ENCODE peak calls at places on chromosomes 13 and 19, in four cellular contexts. H is psoas muscle; K is activated CD8-positive, alpha-beta T cell treated with anti-CD3 and anti-CD28 coated beads for 36 hours; R is HFFc6. X is an unnamed sample.

GRCh38 chr13:40060318-40061007 is 405.0 kb downstream of the COG6 start:
- DNase-seq in H (peak; percentile 55), K (peak; percentile 46), R (no peak), X (peak; percentile 89)

GRCh38 chr13:97273341-97273831 is 51.3 kb downstream of the MBNL2 start:
- DNase-seq in H (no peak), K (no peak), R (peak; percentile 32), X (peak; percentile 39)

GRCh38 chr13:35554972-35555623 is 78.6 kb upstream of the MAB21L1 start:
- DNase-seq in H (no peak), K (no peak), R (no peak), X (no peak)

GRCh38 chr13:24307211-24308067 is 1.9 kb upstream of the C1QTNF9 start:
- DNase-seq in H (no peak), K (no peak), R (no peak), X (no peak)

GRCh38 chr13:26249551-26249950 is 4.4 kb upstream of the CDK8 start:
- DNase-seq in H (no peak), K (no peak), R (no peak), X (no peak)

GRCh38 chr19:35883920-35884319 is 15.5 kb downstream of the APLP1 start:
- DNase-seq in H (no peak), K (no peak), R (no peak), X (no peak)

GRCh38 chr19:2977686-2978466 is 512 bp downstream of the TLE6 start:
- DNase-seq in H (no peak), K (no peak), R (no peak), X (no peak)

GRCh38 chr13:104473936-104474335 is 1407.7 kb upstream of the SLC10A2 start:
- DNase-seq in H (no peak), K (no peak), R (no peak), X (no peak)

GRCh38 chr13:44854264-44855060 is 134.8 kb downstream of the NUFIP1 start:
- DNase-seq in H (peak; percentile 80), K (no peak), R (no peak), X (no peak)

GRCh38 chr13:71067164-71067815 is 799.7 kb downstream of the DACH1 start:
- DNase-seq in H (no peak), K (no peak), R (no peak), X (no peak)

GRCh38 chr13:80239571-80240255 is 101.2 kb downstream of the SPRY2 start:
- DNase-seq in H (no peak), K (no peak), R (no peak), X (no peak)

GRCh38 chr13:52978989-52979388 is 49.6 kb upstream of the OLFM4 start:
- DNase-seq in H (no peak), K (no peak), R (no peak), X (no peak)

GRCh38 chr13:99277629-99278028 is 19.4 kb upstream of the GPR18 start:
- DNase-seq in H (no peak), K (no peak), R (no peak), X (no peak)

GRCh38 chr19:3814648-3815047 is 28.5 kb upstream of the MATK start:
- DNase-seq in H (no peak), K (no peak), R (no peak), X (no peak)

DNA sequence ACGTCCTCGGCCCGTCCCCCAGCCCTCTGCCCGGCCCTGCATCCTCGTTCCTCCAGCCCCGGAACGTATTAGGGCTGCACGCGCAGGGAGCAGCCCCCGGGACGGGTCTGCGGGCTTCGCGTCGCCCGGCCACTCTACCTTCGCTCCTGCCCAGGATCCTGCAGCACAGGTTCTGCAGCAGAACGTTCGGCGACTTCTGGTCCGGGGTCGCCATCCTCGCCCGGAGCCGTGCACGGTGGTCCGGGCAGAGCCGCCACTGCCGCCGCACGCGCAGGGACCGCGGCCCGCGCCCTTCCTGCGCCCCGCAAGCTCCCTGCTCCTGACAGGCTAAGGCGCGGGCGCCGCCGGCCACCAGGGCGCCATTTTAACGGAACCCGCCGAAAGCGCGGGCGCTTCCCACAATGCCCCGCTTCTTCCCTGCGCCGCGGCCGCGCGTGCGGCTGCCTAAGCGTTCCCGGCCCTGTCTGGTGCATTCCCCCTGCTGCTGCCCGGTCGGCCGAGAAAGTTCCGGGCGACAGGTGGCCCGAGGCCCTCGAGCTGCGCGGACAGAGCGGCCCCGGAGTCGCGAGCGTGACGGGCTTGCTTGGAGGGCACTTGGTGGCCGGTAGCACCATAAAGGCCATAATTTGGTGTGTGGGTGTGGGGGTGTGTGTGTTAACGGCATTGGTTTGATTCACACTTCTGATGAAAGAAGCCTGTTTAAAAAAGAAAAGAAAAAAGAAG is at the start of gene TUBGCP3:
- DNase-seq in H (peak; percentile 87), K (peak; percentile 81), R (peak; percentile 77), X (peak; percentile 81)
- TF ChIP-seq CTCF in H (no peak), K (no peak), R (no peak), X (no peak)

DNA sequence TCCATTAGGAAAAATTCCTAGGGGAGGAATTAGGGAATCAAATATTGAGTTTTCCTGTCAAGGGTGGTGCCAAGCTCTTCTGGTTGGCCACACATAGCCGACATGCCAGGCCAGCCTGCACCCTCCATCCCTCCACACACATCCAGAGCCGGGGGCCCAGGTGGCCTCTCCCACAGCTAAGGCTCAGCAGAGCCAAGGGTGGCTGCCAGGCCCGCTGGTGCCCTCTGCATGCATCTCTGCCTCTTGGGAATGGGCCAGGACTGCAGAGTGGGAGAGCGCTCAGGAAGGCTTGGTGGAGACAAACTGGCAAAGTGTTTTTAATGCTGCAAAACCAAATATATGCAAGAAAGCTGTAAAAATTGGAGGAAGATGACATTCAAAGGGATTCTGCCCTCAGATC is 42.7 kb upstream of the GAS6 start:
- DNase-seq in H (no peak), K (no peak), R (no peak), X (no peak)
- TF ChIP-seq CTCF in H (no peak), K (no peak), R (no peak), X (no peak)

DNA sequence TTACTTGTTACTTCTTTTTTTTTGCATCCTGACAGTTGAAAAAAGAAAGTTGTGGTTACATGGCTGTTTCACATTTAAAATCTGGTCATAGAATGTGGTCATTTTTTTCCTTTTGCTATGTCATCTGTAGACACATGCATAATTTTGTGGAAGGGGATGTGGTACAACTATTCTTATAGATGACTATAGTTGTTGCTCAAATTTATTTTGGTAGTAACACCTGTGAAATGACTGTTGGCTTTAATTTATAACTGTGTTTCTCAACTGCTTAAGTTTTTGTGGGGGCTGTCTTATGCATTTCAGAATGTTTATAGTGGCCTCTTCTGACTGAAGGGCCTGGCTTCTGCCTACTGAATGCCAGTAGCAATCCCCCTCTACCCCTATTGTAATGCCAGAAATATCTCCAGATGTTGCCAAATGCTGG is 130.5 kb downstream of the PAN3 start:
- DNase-seq in H (no peak), K (no peak), R (no peak), X (no peak)
- TF ChIP-seq CTCF in H (no peak), K (no peak), R (no peak), X (no peak)

DNA sequence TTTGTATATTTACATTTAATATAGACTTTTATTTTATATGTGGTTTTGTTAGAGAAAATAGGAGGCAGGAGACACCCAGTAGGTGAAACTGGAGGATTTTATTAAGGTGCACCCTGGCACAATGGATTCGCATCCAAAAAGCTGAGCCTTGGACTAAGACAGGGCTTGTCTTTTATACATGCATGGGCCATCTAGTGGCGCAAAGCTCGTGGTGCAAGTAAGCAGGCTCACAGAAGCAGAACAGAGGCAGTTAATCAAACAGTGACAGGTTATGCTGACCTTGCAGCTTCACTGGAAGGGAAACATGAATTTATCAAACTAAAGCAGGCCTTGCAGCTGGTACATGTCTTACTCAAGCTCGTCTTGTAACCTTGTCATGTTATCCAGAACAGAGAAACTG is 58.8 kb upstream of the ZNF681 start:
- DNase-seq in H (no peak), K (peak; percentile 73), R (peak; percentile 4), X (no peak)
- TF ChIP-seq CTCF in H (peak; percentile 19), K (peak; percentile 32), R (peak; percentile 68), X (peak; percentile 32)

GRCh38 chr13:58992478-58993042 is 1171.2 kb downstream of the DIAPH3 start:
- DNase-seq in H (no peak), K (no peak), R (no peak), X (no peak)

GRCh38 chr13:58999851-59000250 is 1163.9 kb downstream of the DIAPH3 start:
- DNase-seq in H (no peak), K (no peak), R (no peak), X (no peak)

GRCh38 chr13:58994077-58994476 is 1169.7 kb downstream of the DIAPH3 start:
- DNase-seq in H (no peak), K (no peak), R (no peak), X (no peak)

GRCh38 chr13:58991826-58992477 is 1171.8 kb downstream of the DIAPH3 start:
- DNase-seq in H (no peak), K (no peak), R (no peak), X (no peak)

GRCh38 chr13:58994778-58995177 is 1169.0 kb downstream of the DIAPH3 start:
- DNase-seq in H (no peak), K (no peak), R (no peak), X (no peak)
- TF ChIP-seq CTCF in H (no peak), K (no peak), R (no peak), X (no peak)

GRCh38 chr13:28494861-28495585 is at the start of gene FLT1:
- DNase-seq in H (peak; percentile 55), K (peak; percentile 59), R (peak; percentile 38), X (no peak)

GRCh38 chr13:28493740-28494536 is 990 bp downstream of the FLT1 start:
- DNase-seq in H (no peak), K (no peak), R (no peak), X (no peak)

GRCh38 chr13:28494537-28494860 is 429 bp downstream of the FLT1 start:
- DNase-seq in H (no peak), K (peak; percentile 11), R (no peak), X (no peak)

GRCh38 chr13:28497143-28497876 is 2.4 kb upstream of the FLT1 start:
- DNase-seq in H (no peak), K (no peak), R (no peak), X (no peak)

GRCh38 chr13:28495586-28496564 is 947 bp upstream of the FLT1 start:
- DNase-seq in H (peak; percentile 27), K (no peak), R (no peak), X (no peak)
- TF ChIP-seq CTCF in H (no peak), K (no peak), R (no peak), X (no peak)